ENCODE peak calls at places on chromosomes 11 and 22, in four cellular contexts. Z is tibial nerve, O is left ventricle myocardium inferior, B is right lobe of liver. X is an unnamed sample.

GRCh38 chr11:120306519-120307242 is 18.4 kb upstream of the TLCD5 start:
- DNase-seq in Z (no peak), O (no peak), B (no peak), X (no peak)

GRCh38 chr11:43119275-43119970 is 192.4 kb upstream of the API5 start:
- DNase-seq in Z (no peak), O (no peak), B (no peak), X (no peak)

GRCh38 chr22:22886546-22886945 is 1.1 kb upstream of the IGLL5 start:
- DNase-seq in Z (no peak), O (no peak), B (no peak), X (no peak)

GRCh38 chr11:104222464-104222863 is 58.5 kb upstream of the PDGFD start:
- DNase-seq in Z (no peak), O (no peak), B (no peak), X (no peak)

GRCh38 chr11:271316-271715 is 6.9 kb upstream of the NLRP6 start:
- DNase-seq in Z (no peak), O (no peak), B (no peak), X (no peak)

GRCh38 chr22:46584081-46584903 is 35.9 kb upstream of the GRAMD4 start:
- DNase-seq in Z (no peak), O (peak; percentile 12), B (no peak), X (no peak)

GRCh38 chr11:59173080-59173963 is 1.4 kb downstream of the DTX4 start:
- DNase-seq in Z (no peak), O (no peak), B (peak; percentile 66), X (no peak)

GRCh38 chr11:73314121-73314948 is 6.3 kb downstream of the ARHGEF17 start:
- DNase-seq in Z (no peak), O (peak; percentile 49), B (no peak), X (peak; percentile 77)

GRCh38 chr11:120229451-120230424 is 10.2 kb upstream of the POU2F3 start:
- DNase-seq in Z (no peak), O (no peak), B (no peak), X (no peak)

GRCh38 chr11:24925091-24925490 is 428.2 kb downstream of the LUZP2 start:
- DNase-seq in Z (no peak), O (no peak), B (no peak), X (no peak)

GRCh38 chr11:118290923-118291322 is 13.6 kb upstream of the CD3E start:
- DNase-seq in Z (peak; percentile 10), O (no peak), B (peak; percentile 68), X (no peak)

GRCh38 chr11:35621620-35622019 is 3.4 kb downstream of the FJX1 start:
- DNase-seq in Z (no peak), O (no peak), B (no peak), X (no peak)

GRCh38 chr11:10394229-10395100 is 60.6 kb upstream of the AMPD3 start:
- DNase-seq in Z (no peak), O (no peak), B (no peak), X (peak; percentile 46)

GRCh38 chr11:5362017-5362625 is 10.8 kb downstream of the OR51B6 start:
- DNase-seq in Z (no peak), O (no peak), B (no peak), X (no peak)

GRCh38 chr22:42963231-42963595 is 51.7 kb downstream of the PACSIN2 start:
- DNase-seq in Z (no peak), O (no peak), B (no peak), X (no peak)

GRCh38 chr22:49099089-49099488 is 728.6 kb downstream of the BRD1 start:
- DNase-seq in Z (no peak), O (no peak), B (no peak), X (no peak)

GRCh38 chr11:31801298-31801702 is 9.8 kb downstream of the PAX6 start:
- DNase-seq in Z (no peak), O (no peak), B (no peak), X (no peak)

GRCh38 chr11:31800398-31801265 is 10.5 kb downstream of the PAX6 start:
- DNase-seq in Z (peak; percentile 3), O (no peak), B (no peak), X (peak; percentile 46)

GRCh38 chr11:31799036-31799793 is 11.9 kb downstream of the PAX6 start:
- DNase-seq in Z (peak; percentile 3), O (no peak), B (no peak), X (peak; percentile 44)

GRCh38 chr11:31798057-31799035 is 12.8 kb downstream of the PAX6 start:
- DNase-seq in Z (peak; percentile 3), O (no peak), B (no peak), X (no peak)

DNA sequence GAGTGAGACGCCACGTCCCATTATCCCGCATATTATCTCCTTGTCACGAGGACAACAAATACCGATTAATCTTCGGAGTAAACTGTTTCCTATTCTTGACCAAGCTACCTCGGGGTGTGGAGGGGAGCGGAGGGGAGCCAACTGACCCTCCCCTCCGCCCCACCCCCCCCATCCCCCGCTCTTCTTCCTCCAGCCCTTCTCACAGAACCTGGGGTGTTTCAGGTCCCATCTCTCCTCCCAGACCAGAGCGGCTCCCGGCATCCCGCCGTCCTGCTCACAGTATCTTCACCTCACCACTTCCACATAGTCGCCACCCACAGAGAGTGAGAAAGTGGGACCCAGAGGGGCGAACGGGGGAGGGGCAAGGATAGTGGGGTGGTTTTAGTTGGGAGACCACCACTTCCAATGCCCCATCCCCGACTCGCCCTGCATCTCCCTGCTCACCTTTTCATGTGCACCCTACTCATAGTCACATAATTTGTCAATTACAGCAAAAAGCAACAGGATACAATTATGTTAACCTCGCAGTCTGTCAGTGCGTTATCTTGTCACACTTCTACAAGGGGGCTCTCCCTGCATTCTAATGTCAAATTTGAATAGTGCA is 11.2 kb downstream of the PAX6 start:
- DNase-seq in Z (no peak), O (no peak), B (no peak), X (peak; percentile 49)
- H3K9me3 ChIP-seq in Z (no peaks in the 10 kb centered on the region), O (no peaks in the 10 kb centered on the region), B (no peaks in the 10 kb centered on the region), X (no peaks in the 10 kb centered on the region)

GRCh38 chr22:36198482-36198881 is 3.1 kb downstream of the APOL4 start:
- DNase-seq in Z (no peak), O (no peak), B (no peak), X (no peak)

GRCh38 chr22:36197601-36198146 is 3.9 kb downstream of the APOL4 start:
- DNase-seq in Z (peak; percentile 38), O (no peak), B (no peak), X (no peak)

GRCh38 chr22:36196254-36197064 is 5.2 kb downstream of the APOL4 start:
- DNase-seq in Z (no peak), O (no peak), B (no peak), X (no peak)

GRCh38 chr22:36197065-36197440 is 4.6 kb downstream of the APOL4 start:
- DNase-seq in Z (peak; percentile 39), O (peak; percentile 67), B (no peak), X (peak; percentile 74)

DNA sequence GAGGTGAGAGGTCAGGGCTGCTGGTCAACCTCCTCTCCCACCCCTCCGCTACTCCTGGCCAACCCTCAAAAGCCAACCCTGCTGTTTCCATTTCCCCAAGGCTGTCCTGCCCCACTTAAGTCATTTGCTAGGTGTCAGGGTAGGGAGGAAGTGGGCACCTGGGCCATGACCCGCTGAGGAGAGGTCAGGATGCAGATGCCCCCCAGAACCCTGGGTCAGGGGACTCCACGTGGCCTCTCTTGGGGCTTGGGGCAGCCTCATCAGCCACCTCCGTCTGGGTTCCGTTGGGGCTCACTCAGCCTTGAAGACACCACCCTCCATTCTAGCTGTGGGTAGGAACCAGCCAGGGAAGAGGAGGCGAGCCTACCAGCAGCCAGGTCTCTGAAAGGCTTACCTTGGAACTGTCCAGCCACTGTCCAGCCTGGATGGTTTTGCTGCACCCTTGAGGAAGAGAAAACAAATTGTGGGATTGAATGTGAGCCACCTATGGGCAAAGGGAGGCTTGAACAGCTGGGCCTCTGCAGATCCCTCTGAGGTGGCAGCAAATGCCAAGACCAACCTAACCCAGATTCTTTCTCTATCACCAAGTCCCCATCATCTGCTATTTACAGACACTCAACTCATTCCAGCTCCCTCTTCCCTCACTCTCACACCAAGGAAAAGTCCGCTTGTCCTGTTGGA is 2.5 kb downstream of the APOL4 start:
- DNase-seq in Z (no peak), O (no peak), B (no peak), X (no peak)
- TF ChIP-seq CTCF in Z (no peak), O (no peak), B (no peak), X (no peak)

DNA sequence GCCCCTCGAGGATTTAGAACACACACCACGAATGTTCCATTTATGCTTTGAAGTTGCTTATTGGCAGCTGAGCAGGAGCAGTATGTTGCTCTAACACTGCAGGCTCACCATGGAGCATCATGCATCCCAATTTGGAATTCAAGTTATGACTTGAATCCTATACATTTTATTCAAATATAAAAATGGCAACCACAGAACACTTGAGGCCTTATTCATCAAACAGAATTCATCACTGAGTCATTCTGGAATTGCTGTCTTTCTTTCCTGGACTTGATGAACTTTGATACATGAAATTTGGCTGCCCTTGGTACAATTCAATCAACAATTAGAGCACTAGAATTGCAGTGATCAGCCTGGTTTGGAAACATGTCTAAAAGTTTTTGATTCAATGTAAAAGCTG is 24.5 kb upstream of the BLID start:
- DNase-seq in Z (no peak), O (no peak), B (no peak), X (no peak)
- H3K27ac ChIP-seq in Z (no peak overlapping the region), O (no peak overlapping the region), B (no peak overlapping the region), X (no peak overlapping the region)

DNA sequence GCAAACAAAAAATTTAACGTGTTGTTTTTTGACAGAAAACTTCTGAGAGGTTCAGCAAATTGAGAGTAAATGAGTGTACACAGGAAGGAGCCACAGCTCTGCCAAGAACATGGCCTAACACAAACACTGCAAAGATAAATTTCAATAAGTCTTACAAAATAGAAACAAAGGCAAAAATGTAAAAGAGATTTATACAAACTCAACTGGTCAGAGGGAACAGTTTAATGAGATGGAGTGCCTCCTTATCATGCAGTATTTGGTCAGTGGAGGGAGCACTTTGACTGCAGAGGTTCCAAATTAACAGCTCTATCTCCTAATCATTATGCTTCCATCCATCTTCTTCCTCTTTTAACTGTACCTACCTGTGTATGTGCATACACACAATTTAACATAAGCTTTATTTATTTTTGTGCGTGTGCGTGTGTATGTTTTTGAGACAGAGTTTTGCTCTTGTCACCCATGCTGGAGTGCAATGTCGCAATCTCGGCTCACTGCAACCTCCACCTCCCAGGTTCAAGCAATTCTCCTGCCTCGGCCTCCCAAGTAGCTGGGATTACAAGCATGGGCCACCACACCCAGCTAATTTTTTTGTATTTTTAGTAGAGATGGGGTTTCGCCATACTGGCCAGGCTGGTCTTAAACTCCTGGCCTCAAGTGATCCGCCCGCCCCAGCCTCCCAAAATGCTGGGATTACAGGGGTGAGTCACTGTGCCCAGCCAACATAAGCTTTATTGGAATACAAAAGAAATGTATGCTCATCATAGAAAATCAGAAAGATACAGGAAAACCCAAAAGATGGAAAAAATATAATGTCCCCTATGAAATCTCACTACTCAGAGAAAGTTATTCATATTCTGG is 111.9 kb downstream of the MRTFA start:
- DNase-seq in Z (no peak), O (no peak), B (no peak), X (no peak)
- H3K9me3 ChIP-seq in Z (no peaks in the 10 kb centered on the region), O (no peaks in the 10 kb centered on the region), B (no peaks in the 10 kb centered on the region), X (no peaks in the 10 kb centered on the region)

X was measured in right atrium auricular region.